ENCODE peak calls at places on chromosomes 16 and 17, in ten cellular contexts. One of them, this sample, is unnamed.
A peak's percentile ranks its signal among the peaks of the same experiment; 100 is the strongest.

GRCh38 chr17:40538019-40538935 is 27.0 kb downstream of the CCR7 start:
- DNase-seq in uterus: peak; percentile 40
- DNase-seq in ascending aorta: no peak
- DNase-seq in NT2/D1: no peak
- DNase-seq in bronchial epithelial cell: peak; percentile 92
- DNase-seq in GM23338: no peak
- DNase-seq in iPS DF 19.7: no peak
- DNase-seq in stimulated activated CD4-positive, alpha-beta T cell treated with anti-CD3 and anti-CD28 coated beads, Interleukin-2, amount 100 ng/mL, for 48 hours: no peak
- DNase-seq in substantia nigra: peak; percentile 60
- DNase-seq in SK-MEL-5: no peak
- DNase-seq in this sample: no peak

GRCh38 chr16:57470683-57471082 is 8.2 kb downstream of the POLR2C start:
- DNase-seq in uterus: peak; percentile 73
- DNase-seq in ascending aorta: no peak
- DNase-seq in NT2/D1: no peak
- DNase-seq in bronchial epithelial cell: no peak
- DNase-seq in GM23338: no peak
- DNase-seq in iPS DF 19.7: no peak
- DNase-seq in stimulated activated CD4-positive, alpha-beta T cell treated with anti-CD3 and anti-CD28 coated beads, Interleukin-2, amount 100 ng/mL, for 48 hours: no peak
- DNase-seq in substantia nigra: no peak
- DNase-seq in SK-MEL-5: no peak
- DNase-seq in this sample: no peak

GRCh38 chr17:67779098-67779672 is 46.1 kb upstream of the BPTF start:
- DNase-seq in uterus: peak; percentile 19
- DNase-seq in ascending aorta: no peak
- DNase-seq in NT2/D1: no peak
- DNase-seq in bronchial epithelial cell: peak; percentile 4
- DNase-seq in GM23338: peak; percentile 90
- DNase-seq in iPS DF 19.7: no peak
- DNase-seq in stimulated activated CD4-positive, alpha-beta T cell treated with anti-CD3 and anti-CD28 coated beads, Interleukin-2, amount 100 ng/mL, for 48 hours: peak; percentile 24
- DNase-seq in substantia nigra: no peak
- DNase-seq in SK-MEL-5: peak; percentile 85
- DNase-seq in this sample: no peak

GRCh38 chr17:40720904-40721303 is 17.4 kb upstream of the KRT24 start:
- DNase-seq in uterus: no peak
- DNase-seq in ascending aorta: no peak
- DNase-seq in NT2/D1: no peak
- DNase-seq in bronchial epithelial cell: no peak
- DNase-seq in GM23338: no peak
- DNase-seq in iPS DF 19.7: no peak
- DNase-seq in stimulated activated CD4-positive, alpha-beta T cell treated with anti-CD3 and anti-CD28 coated beads, Interleukin-2, amount 100 ng/mL, for 48 hours: no peak
- DNase-seq in substantia nigra: no peak
- DNase-seq in SK-MEL-5: no peak
- DNase-seq in this sample: no peak

GRCh38 chr17:82424001-82424862 is 5.8 kb upstream of the OGFOD3 start:
- DNase-seq in uterus: peak; percentile 61
- DNase-seq in ascending aorta: no peak
- DNase-seq in NT2/D1: peak; percentile 49
- DNase-seq in bronchial epithelial cell: peak; percentile 9
- DNase-seq in GM23338: peak; percentile 86
- DNase-seq in iPS DF 19.7: no peak
- DNase-seq in stimulated activated CD4-positive, alpha-beta T cell treated with anti-CD3 and anti-CD28 coated beads, Interleukin-2, amount 100 ng/mL, for 48 hours: peak; percentile 60
- DNase-seq in substantia nigra: no peak
- DNase-seq in SK-MEL-5: peak; percentile 45
- DNase-seq in this sample: no peak

GRCh38 chr17:29698837-29699236 is 76.1 kb upstream of the CORO6 start:
- DNase-seq in uterus: no peak
- DNase-seq in ascending aorta: no peak
- DNase-seq in NT2/D1: no peak
- DNase-seq in bronchial epithelial cell: no peak
- DNase-seq in GM23338: no peak
- DNase-seq in iPS DF 19.7: no peak
- DNase-seq in stimulated activated CD4-positive, alpha-beta T cell treated with anti-CD3 and anti-CD28 coated beads, Interleukin-2, amount 100 ng/mL, for 48 hours: no peak
- DNase-seq in substantia nigra: no peak
- DNase-seq in SK-MEL-5: no peak
- DNase-seq in this sample: no peak

GRCh38 chr17:2949469-2950044 is 113.8 kb downstream of the OR1D5 start:
- DNase-seq in uterus: no peak
- DNase-seq in ascending aorta: no peak
- DNase-seq in NT2/D1: no peak
- DNase-seq in bronchial epithelial cell: peak; percentile 90
- DNase-seq in GM23338: no peak
- DNase-seq in iPS DF 19.7: no peak
- DNase-seq in stimulated activated CD4-positive, alpha-beta T cell treated with anti-CD3 and anti-CD28 coated beads, Interleukin-2, amount 100 ng/mL, for 48 hours: no peak
- DNase-seq in substantia nigra: peak; percentile 34
- DNase-seq in SK-MEL-5: no peak
- DNase-seq in this sample: no peak

GRCh38 chr16:1791256-1791942 is 2.1 kb downstream of the IGFALS start:
- DNase-seq in uterus: no peak
- DNase-seq in ascending aorta: no peak
- DNase-seq in NT2/D1: no peak
- DNase-seq in bronchial epithelial cell: no peak
- DNase-seq in GM23338: peak; percentile 28
- DNase-seq in iPS DF 19.7: no peak
- DNase-seq in stimulated activated CD4-positive, alpha-beta T cell treated with anti-CD3 and anti-CD28 coated beads, Interleukin-2, amount 100 ng/mL, for 48 hours: no peak
- DNase-seq in substantia nigra: no peak
- DNase-seq in SK-MEL-5: no peak
- DNase-seq in this sample: no peak

This sample was measured in esophagus squamous epithelium.